ENCODE peak calls at places on chromosomes 5 and 9, in seven cellular contexts. Q is choroid plexus epithelial cell, D is hepatocyte, P is GM12878, L is psoas muscle, X is cardiac muscle cell, K is lung. U is an unnamed sample.

GRCh38 chr9:71223953-71224538 is 102.6 kb upstream of the TRPM3 start:
- DNase-seq in K (no peak), P (no peak), L (no peak), D (peak; percentile 16), Q (no peak), X (peak; percentile 26), U (peak; percentile 2)

GRCh38 chr5:53031695-53032096 is 42.5 kb downstream of the ITGA2 start:
- DNase-seq in X (peak; percentile 81), D (no peak), L (no peak), K (no peak), P (no peak), Q (peak; percentile 95), U (peak; percentile 78)

GRCh38 chr9:133979921-133980863 is 11.9 kb downstream of the VAV2 start:
- DNase-seq in X (no peak), L (no peak), D (no peak), Q (no peak), K (no peak), P (no peak), U (no peak)

GRCh38 chr9:88537743-88538055 is 2.7 kb downstream of the NXNL2 start:
- DNase-seq in X (peak; percentile 91), Q (peak; percentile 86), K (peak; percentile 45), D (peak; percentile 84), L (peak; percentile 28), P (no peak), U (no peak)

GRCh38 chr5:141326088-141326854 is 4.0 kb upstream of the PCDHGA1 start:
- DNase-seq in L (peak; percentile 74), X (peak; percentile 65), P (no peak), Q (peak; percentile 79), D (peak; percentile 11), K (no peak), U (no peak)

GRCh38 chr5:169798906-169799660 is 162.0 kb downstream of the DOCK2 start:
- DNase-seq in P (no peak), D (no peak), X (no peak), K (no peak), Q (no peak), L (no peak), U (no peak)

GRCh38 chr9:37293664-37294524 is 128.6 kb upstream of the GRHPR start:
- DNase-seq in Q (peak; percentile 58), X (peak; percentile 57), L (no peak), P (peak; percentile 91), K (no peak), D (no peak), U (no peak)

GRCh38 chr5:83503662-83504061 is 32.1 kb downstream of the VCAN start:
- DNase-seq in Q (peak; percentile 50), L (no peak), P (no peak), K (no peak), X (peak; percentile 22), D (no peak), U (no peak)

GRCh38 chr5:156094001-156094400 is 233.0 kb upstream of the SGCD start:
- DNase-seq in D (no peak), L (no peak), X (no peak), P (no peak), Q (no peak), K (no peak), U (no peak)

GRCh38 chr5:10601246-10602030 is 37.6 kb downstream of the ANKRD33B start:
- DNase-seq in K (peak; percentile 61), X (peak; percentile 93), D (peak; percentile 69), P (no peak), Q (peak; percentile 88), L (peak; percentile 84), U (no peak)

GRCh38 chr5:10599113-10599512 is 35.2 kb downstream of the ANKRD33B start:
- DNase-seq in L (no peak), D (no peak), X (no peak), Q (no peak), K (no peak), P (no peak), U (no peak)

GRCh38 chr5:10602031-10602806 is 38.3 kb downstream of the ANKRD33B start:
- DNase-seq in X (no peak), P (no peak), K (no peak), L (no peak), D (no peak), Q (no peak), U (no peak)

GRCh38 chr5:10599828-10600227 is 36.0 kb downstream of the ANKRD33B start:
- DNase-seq in X (peak; percentile 41), L (no peak), P (no peak), K (no peak), D (no peak), Q (peak; percentile 75), U (no peak)

GRCh38 chr5:10600629-10601245 is 36.9 kb downstream of the ANKRD33B start:
- DNase-seq in X (no peak), D (no peak), K (no peak), L (no peak), Q (no peak), P (no peak), U (no peak)
- TF ChIP-seq CTCF in X (no peak), D (no peak), K (no peak), L (no peak), Q (no peak), P (no peak), U (no peak)

GRCh38 chr5:178320281-178320855 is 87.8 kb upstream of the PHYKPL start:
- DNase-seq in Q (peak; percentile 15), X (no peak), D (no peak), P (no peak), L (no peak), K (no peak), U (no peak)
- H3K4me3 ChIP-seq in Q (no peak overlapping the region), X (no peak overlapping the region), D (no peak overlapping the region), P (no peak overlapping the region), L (no peak overlapping the region), K (no peak overlapping the region), U (no peak overlapping the region)

GRCh38 chr5:42514759-42515158 is 91.5 kb downstream of the GHR start:
- DNase-seq in X (no peak), Q (no peak), L (no peak), P (no peak), D (no peak), K (no peak), U (no peak)
- TF ChIP-seq CTCF in X (no peak), Q (no peak), L (peak; percentile 46), P (peak; percentile 14), D (peak; percentile 16), K (no peak), U (no peak)

GRCh38 chr5:67051164-67051563 is 145.4 kb downstream of the CD180 start:
- DNase-seq in D (peak; percentile 46), K (no peak), Q (no peak), X (no peak), P (no peak), L (no peak), U (no peak)
- H3K4me3 ChIP-seq in D (no peak overlapping the region), K (no peak overlapping the region), Q (no peak overlapping the region), X (no peak overlapping the region), P (no peak overlapping the region), L (no peak overlapping the region), U (no peak overlapping the region)

GRCh38 chr5:79513519-79514390 is at the start of gene HOMER1:
- DNase-seq in P (no peak), K (peak; percentile 80), L (peak; percentile 84), Q (peak; percentile 74), X (peak; percentile 87), D (peak; percentile 91), U (no peak)
- TF ChIP-seq CTCF in P (peak; percentile 1), K (no peak), L (no peak), Q (no peak), X (no peak), D (no peak), U (no peak)

DNA sequence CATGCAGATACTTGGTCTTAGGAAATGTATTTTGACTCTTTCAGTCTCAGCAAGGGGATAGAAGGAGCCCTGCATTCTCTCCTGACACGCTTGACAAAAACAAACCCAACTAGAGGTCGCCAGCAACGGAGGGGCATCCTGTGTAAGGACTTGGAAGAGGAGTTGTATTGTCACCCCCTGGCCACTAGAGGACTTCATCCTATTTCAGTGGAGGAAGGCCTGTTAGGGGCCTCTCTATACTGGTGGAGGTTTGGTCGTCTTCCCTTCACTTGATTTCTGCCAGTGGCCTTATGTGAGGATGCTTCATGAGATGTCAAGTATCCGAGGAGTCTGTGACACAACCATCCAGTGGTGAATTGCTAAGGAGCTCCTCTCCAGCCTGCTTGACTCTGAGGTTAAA is 122.8 kb upstream of the STC2 start:
- DNase-seq in X (peak; percentile 32), D (peak; percentile 26), P (no peak), Q (no peak), L (no peak), K (no peak), U (no peak)
- H3K4me3 ChIP-seq in X (no peak overlapping the region), D (no peak overlapping the region), P (no peak overlapping the region), Q (no peak overlapping the region), L (no peak overlapping the region), K (no peak overlapping the region), U (no peak overlapping the region)

GRCh38 chr9:79134654-79135053 is 437.1 kb upstream of the TLE4 start:
- DNase-seq in Q (peak; percentile 37), L (no peak), K (no peak), D (peak; percentile 13), X (peak; percentile 42), P (no peak), U (no peak)
- TF ChIP-seq CTCF in Q (peak; percentile 53), L (no peak), K (no peak), D (no peak), X (peak; percentile 35), P (no peak), U (peak; percentile 28)

GRCh38 chr9:93953492-93954435 is 1.4 kb downstream of the BARX1 start:
- DNase-seq in P (no peak), Q (no peak), D (no peak), L (no peak), X (no peak), K (no peak), U (no peak)

GRCh38 chr9:93956183-93956784 is 1.1 kb upstream of the BARX1 start:
- DNase-seq in Q (no peak), D (no peak), L (no peak), K (no peak), X (no peak), P (no peak), U (no peak)

GRCh38 chr9:93954436-93955355 is at the start of gene BARX1:
- DNase-seq in X (no peak), D (no peak), Q (no peak), P (no peak), L (no peak), K (no peak), U (no peak)

GRCh38 chr9:93952784-93953491 is 2.2 kb downstream of the BARX1 start:
- DNase-seq in K (no peak), L (no peak), X (no peak), D (peak; percentile 43), P (no peak), Q (no peak), U (no peak)

GRCh38 chr9:93955356-93956182 is 414 bp upstream of the BARX1 start:
- DNase-seq in L (no peak), K (no peak), X (no peak), D (no peak), Q (no peak), P (no peak), U (no peak)
- H3K4me3 ChIP-seq in L (peak overlapping the region; percentile 50), K (no peak overlapping the region), X (peak overlapping the region; percentile 16), D (no peak overlapping the region), Q (no peak overlapping the region), P (no peak overlapping the region), U (peak overlapping the region; percentile 6)

U was measured in AG04449.